ENCODE peak calls at places on chromosomes 6 and 20, in seven cellular contexts. Q is mucosa of descending colon, N is cardiac fibroblast, T is GM13977, O is GM20000, J is WTC11, U is cardiac muscle cell. E is an unnamed sample.

GRCh38 chr6:22444335-22444734 is 125.0 kb upstream of the HDGFL1 start:
- DNase-seq in O (no peak), U (no peak), Q (no peak), N (peak), T (no peak), J (no peak), E (no peak)

GRCh38 chr6:89281779-89282246 is 33.3 kb downstream of the GABRR2 start:
- DNase-seq in Q (no peak), O (peak), N (peak), T (peak), U (peak), J (peak), E (peak)

GRCh38 chr20:55555075-55555650 is 450.2 kb downstream of the CBLN4 start:
- DNase-seq in U (no peak), T (no peak), J (no peak), Q (no peak), N (no peak), O (no peak), E (no peak)

GRCh38 chr20:25294459-25295385 is 46.8 kb downstream of the PYGB start:
- DNase-seq in Q (no peak), O (peak), U (peak), N (peak), T (peak), J (peak), E (peak)

GRCh38 chr6:111242452-111242851 is 155.1 kb downstream of the SLC16A10 start:
- DNase-seq in N (no peak), U (no peak), J (no peak), O (no peak), Q (no peak), T (no peak), E (no peak)

GRCh38 chr6:9332241-9332640 is 896.9 kb upstream of the SLC35B3 start:
- DNase-seq in T (no peak), Q (no peak), U (no peak), O (no peak), J (no peak), N (no peak), E (no peak)

GRCh38 chr20:4069741-4070140 is 54.4 kb upstream of the RNF24 start:
- DNase-seq in N (peak), J (no peak), U (no peak), O (no peak), T (no peak), Q (no peak), E (no peak)

GRCh38 chr6:108760158-108761050 is 87.8 kb upstream of the ARMC2 start:
- DNase-seq in U (peak), O (no peak), T (no peak), Q (no peak), N (peak), J (no peak), E (no peak)

GRCh38 chr20:51425347-51426106 is 117.0 kb downstream of the NFATC2 start:
- DNase-seq in U (no peak), O (no peak), N (no peak), J (no peak), Q (no peak), T (no peak), E (peak)

GRCh38 chr6:33896391-33897192 is 92.8 kb upstream of the MLN start:
- DNase-seq in T (no peak), U (peak), N (peak), O (no peak), Q (no peak), J (no peak), E (no peak)

GRCh38 chr6:141552463-141552862 is 580.3 kb upstream of the GJE1 start:
- DNase-seq in U (peak), O (peak), J (no peak), N (peak), T (no peak), Q (no peak), E (no peak)

GRCh38 chr6:63307581-63308246 is 12.1 kb downstream of the LGSN start:
- DNase-seq in O (peak), N (peak), U (peak), T (peak), J (no peak), Q (no peak), E (no peak)
- TF ChIP-seq CTCF in O (peak), N (peak), U (peak), T (peak), J (no peak), Q (no peak), E (peak)

GRCh38 chr20:23357767-23358562 is 4.0 kb upstream of the GZF1 start:
- DNase-seq in J (peak), Q (peak), N (peak), T (peak), O (peak), U (peak), E (peak)
- TF ChIP-seq CTCF in J (no peak), Q (peak), N (no peak), T (no peak), O (no peak), U (no peak), E (no peak)

GRCh38 chr6:170575250-170575649 is 9.2 kb downstream of the PDCD2 start:
- DNase-seq in U (peak), Q (no peak), O (no peak), J (no peak), T (no peak), N (peak), E (no peak)
- TF ChIP-seq CTCF in U (peak), Q (no peak), O (no peak), J (peak), T (peak), N (peak), E (peak)

DNA sequence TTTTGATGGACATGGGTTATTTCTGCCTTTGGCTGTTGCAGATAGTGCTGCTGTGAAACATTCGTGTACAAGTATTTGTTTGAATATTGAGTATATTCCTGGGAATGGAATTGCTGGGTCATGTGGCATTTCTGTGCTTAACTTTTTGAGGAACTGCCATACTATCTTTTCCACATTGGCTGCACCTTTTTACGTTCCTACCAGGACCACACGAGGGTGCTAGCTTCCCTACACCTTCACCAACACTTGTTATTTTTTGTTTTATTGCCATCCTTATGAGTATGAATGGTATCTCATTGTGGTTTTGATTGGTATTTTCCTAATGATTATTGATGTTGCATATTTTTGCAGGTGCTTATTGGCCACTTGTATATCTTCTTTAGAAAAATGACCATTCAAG is 47.8 kb upstream of the PLCG1 start:
- DNase-seq in O (no peak), U (no peak), N (no peak), Q (no peak), T (no peak), J (no peak), E (no peak)
- TF ChIP-seq CTCF in O (no peak), U (no peak), N (no peak), Q (no peak), T (no peak), J (no peak), E (no peak)

GRCh38 chr6:107657755-107658461 is 166.2 kb downstream of the SCML4 start:
- DNase-seq in O (peak), N (peak), Q (peak), U (peak), T (peak), J (no peak), E (no peak)
- TF ChIP-seq CTCF in O (no peak), N (peak), Q (no peak), U (peak), T (no peak), J (no peak), E (no peak)

DNA sequence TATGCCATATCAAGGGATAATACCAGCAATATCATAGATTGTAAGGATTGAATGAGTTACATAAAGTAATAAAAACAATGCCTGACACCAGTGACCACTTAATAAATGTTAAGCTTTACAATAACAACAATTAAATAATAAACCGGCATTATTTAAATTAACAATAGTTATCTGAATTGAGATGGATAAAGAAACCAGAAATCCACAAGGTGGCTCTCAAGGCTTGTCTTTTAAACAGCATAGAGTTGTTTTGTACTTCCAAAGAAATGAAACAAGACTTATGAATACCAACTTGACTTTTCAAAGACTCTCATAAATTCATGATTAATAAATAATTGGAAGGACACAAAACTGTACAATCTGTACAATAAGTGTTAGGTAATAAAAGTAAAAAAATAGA is 203.1 kb downstream of the ASCC3 start:
- DNase-seq in Q (no peak), J (no peak), N (peak), U (peak), T (no peak), O (no peak), E (no peak)
- TF ChIP-seq CTCF in Q (no peak), J (no peak), N (no peak), U (no peak), T (no peak), O (no peak), E (no peak)